ENCODE peak calls at places on chromosomes 12 and 14, in nine cellular contexts. S, V, B, F, Z, M, W, A and D are unnamed samples.

GRCh38 chr14:99043756-99044155 is 228.2 kb downstream of the BCL11B start:
- DNase-seq in S (no peak), V (no peak), B (no peak), F (no peak), Z (no peak), M (no peak), W (no peak), A (no peak), D (no peak)

GRCh38 chr12:81530352-81530751 is 228.8 kb downstream of the PPFIA2 start:
- DNase-seq in S (no peak), V (no peak), B (no peak), F (no peak), Z (peak; percentile 3), M (no peak), W (no peak), A (no peak), D (no peak)

GRCh38 chr14:67438969-67439368 is 27.0 kb upstream of the PLEK2 start:
- DNase-seq in S (no peak), V (no peak), B (no peak), F (no peak), Z (no peak), M (no peak), W (no peak), A (no peak), D (no peak)

GRCh38 chr12:50190859-50191258 is 23.7 kb upstream of the CERS5 start:
- DNase-seq in S (no peak), V (no peak), B (no peak), F (no peak), Z (no peak), M (no peak), W (no peak), A (no peak), D (no peak)

GRCh38 chr12:6302621-6303020 is 7.9 kb upstream of the PLEKHG6 start:
- DNase-seq in S (no peak), V (peak; percentile 18), B (peak; percentile 54), F (no peak), Z (no peak), M (no peak), W (no peak), A (no peak), D (no peak)

GRCh38 chr14:70999117-70999516 is 91.9 kb downstream of the PCNX1 start:
- DNase-seq in S (peak; percentile 58), V (no peak), B (no peak), F (no peak), Z (no peak), M (no peak), W (no peak), A (no peak), D (no peak)

GRCh38 chr14:38536376-38537038 is 280.6 kb upstream of the CLEC14A start:
- DNase-seq in S (no peak), V (no peak), B (peak; percentile 71), F (no peak), Z (peak; percentile 11), M (peak; percentile 9), W (no peak), A (no peak), D (no peak)

GRCh38 chr12:86389949-86390348 is 133.8 kb upstream of the MGAT4C start:
- DNase-seq in S (no peak), V (no peak), B (no peak), F (no peak), Z (peak; percentile 44), M (no peak), W (no peak), A (no peak), D (no peak)

GRCh38 chr14:71702799-71703198 is 229.4 kb upstream of the RGS6 start:
- DNase-seq in S (no peak), V (no peak), B (no peak), F (no peak), Z (no peak), M (no peak), W (no peak), A (no peak), D (no peak)

GRCh38 chr12:102216086-102216691 is 18.6 kb upstream of the PMCH start:
- DNase-seq in S (no peak), V (no peak), B (peak; percentile 59), F (no peak), Z (peak; percentile 71), M (no peak), W (no peak), A (peak; percentile 42), D (no peak)

GRCh38 chr12:55703976-55704761 is 3.5 kb downstream of the ITGA7 start:
- DNase-seq in S (no peak), V (peak; percentile 25), B (no peak), F (peak; percentile 26), Z (no peak), M (no peak), W (no peak), A (no peak), D (peak; percentile 76)

GRCh38 chr12:10409387-10409786 is at the start of gene KLRC4:
- DNase-seq in S (no peak), V (no peak), B (no peak), F (no peak), Z (peak; percentile 19), M (no peak), W (no peak), A (no peak), D (no peak)

GRCh38 chr12:123992118-123992825 is 19.3 kb downstream of the ZNF664 start:
- DNase-seq in S (no peak), V (no peak), B (no peak), F (no peak), Z (no peak), M (no peak), W (no peak), A (no peak), D (no peak)

GRCh38 chr14:99271951-99272668 is at the start of gene BCL11B:
- DNase-seq in S (peak; percentile 93), V (peak; percentile 88), B (peak; percentile 76), F (peak; percentile 72), Z (peak; percentile 87), M (peak; percentile 92), W (peak; percentile 79), A (peak; percentile 94), D (no peak)

GRCh38 chr12:10695852-10696251 is 22.0 kb upstream of the STYK1 start:
- DNase-seq in S (no peak), V (no peak), B (no peak), F (no peak), Z (no peak), M (no peak), W (no peak), A (no peak), D (no peak)

GRCh38 chr14:90396342-90397339 is at the start of gene CALM1:
- DNase-seq in S (peak; percentile 96), V (peak; percentile 98), B (peak; percentile 92), F (peak; percentile 88), Z (peak; percentile 96), M (peak; percentile 94), W (peak; percentile 96), A (peak; percentile 95), D (peak; percentile 97)

GRCh38 chr12:46770501-46771183 is 55.2 kb downstream of the SLC38A4 start:
- DNase-seq in S (no peak), V (no peak), B (peak; percentile 55), F (no peak), Z (peak; percentile 29), M (peak; percentile 25), W (no peak), A (peak; percentile 27), D (no peak)

GRCh38 chr14:47674546-47675238 is 713 bp downstream of the MDGA2 start:
- DNase-seq in S (no peak), V (no peak), B (no peak), F (no peak), Z (no peak), M (peak; percentile 63), W (no peak), A (no peak), D (no peak)

GRCh38 chr14:22890416-22890815 is 7.4 kb downstream of the REM2 start:
- DNase-seq in S (no peak), V (no peak), B (no peak), F (no peak), Z (no peak), M (no peak), W (no peak), A (no peak), D (no peak)

GRCh38 chr12:80299976-80300375 is 144.1 kb upstream of the PTPRQ start:
- DNase-seq in S (no peak), V (no peak), B (peak; percentile 5), F (no peak), Z (no peak), M (no peak), W (no peak), A (no peak), D (no peak)

GRCh38 chr12:96493101-96493500 is 3.7 kb downstream of the CFAP54 start:
- DNase-seq in S (no peak), V (no peak), B (peak; percentile 57), F (no peak), Z (peak; percentile 45), M (no peak), W (no peak), A (no peak), D (no peak)

GRCh38 chr14:30657606-30658163 is 35.6 kb downstream of the SCFD1 start:
- DNase-seq in S (peak; percentile 7), V (no peak), B (peak; percentile 39), F (no peak), Z (peak; percentile 44), M (peak; percentile 39), W (no peak), A (no peak), D (no peak)

GRCh38 chr14:103302966-103303365 is 31.1 kb upstream of the EIF5 start:
- DNase-seq in S (no peak), V (no peak), B (peak; percentile 19), F (no peak), Z (peak; percentile 43), M (no peak), W (no peak), A (no peak), D (no peak)

GRCh38 chr14:52939427-52939826 is 11.4 kb downstream of the FERMT2 start:
- DNase-seq in S (no peak), V (no peak), B (no peak), F (no peak), Z (no peak), M (no peak), W (no peak), A (no peak), D (no peak)

GRCh38 chr14:93619176-93619793 is 169.0 kb downstream of the PRIMA1 start:
- DNase-seq in S (peak; percentile 6), V (no peak), B (peak; percentile 69), F (peak; percentile 6), Z (peak; percentile 63), M (peak; percentile 78), W (no peak), A (peak; percentile 57), D (no peak)

GRCh38 chr12:131895640-131896079 is 1.2 kb downstream of the ULK1 start:
- DNase-seq in S (peak; percentile 46), V (no peak), B (no peak), F (no peak), Z (no peak), M (no peak), W (no peak), A (no peak), D (no peak)

GRCh38 chr14:73785834-73786631 is 65.6 kb upstream of the PTGR2 start:
- DNase-seq in S (peak; percentile 65), V (peak; percentile 84), B (peak; percentile 96), F (peak; percentile 41), Z (peak; percentile 97), M (peak; percentile 68), W (peak; percentile 61), A (peak; percentile 87), D (peak; percentile 90)

GRCh38 chr12:131855521-131856142 is 27.4 kb downstream of the MMP17 start:
- DNase-seq in S (no peak), V (no peak), B (no peak), F (no peak), Z (no peak), M (no peak), W (no peak), A (no peak), D (no peak)

GRCh38 chr12:25942709-25943108 is 15.8 kb upstream of the RASSF8 start:
- DNase-seq in S (no peak), V (no peak), B (peak; percentile 37), F (no peak), Z (no peak), M (no peak), W (no peak), A (no peak), D (no peak)

GRCh38 chr14:45906257-45906656 is 653.3 kb upstream of the MIS18BP1 start:
- DNase-seq in S (no peak), V (no peak), B (peak; percentile 3), F (no peak), Z (no peak), M (no peak), W (no peak), A (no peak), D (no peak)

GRCh38 chr14:74955229-74955999 is at the start of gene PGF:
- DNase-seq in S (peak; percentile 15), V (peak; percentile 83), B (peak; percentile 76), F (no peak), Z (peak; percentile 44), M (peak; percentile 80), W (peak; percentile 22), A (peak; percentile 72), D (peak; percentile 90)